ENCODE peak calls at places on chromosomes 5 and 9, in six cellular contexts. One of them, this sample, is unnamed.

GRCh38 chr9:14221558-14221957 is 92.4 kb downstream of the NFIB start:
- DNase-seq in mammary epithelial cell: peak; percentile 70
- DNase-seq in lower lobe of right lung: no peak
- DNase-seq in CD4-positive, alpha-beta T cell: no peak
- DNase-seq in OCI-LY7: no peak
- DNase-seq in fibroblast of lung: peak; percentile 88
- DNase-seq in this sample: peak; percentile 81

GRCh38 chr5:154103223-154103622 is 64.5 kb downstream of the MFAP3 start:
- DNase-seq in CD4-positive, alpha-beta T cell: no peak
- DNase-seq in mammary epithelial cell: no peak
- DNase-seq in OCI-LY7: peak; percentile 8
- DNase-seq in fibroblast of lung: no peak
- DNase-seq in lower lobe of right lung: no peak
- DNase-seq in this sample: no peak

GRCh38 chr9:84349706-84350105 is 9.1 kb upstream of the SLC28A3 start:
- DNase-seq in fibroblast of lung: no peak
- DNase-seq in OCI-LY7: no peak
- DNase-seq in CD4-positive, alpha-beta T cell: no peak
- DNase-seq in lower lobe of right lung: no peak
- DNase-seq in mammary epithelial cell: peak; percentile 13
- DNase-seq in this sample: no peak

GRCh38 chr5:116374434-116374852 is 200.2 kb downstream of the SEMA6A start:
- DNase-seq in fibroblast of lung: no peak
- DNase-seq in lower lobe of right lung: no peak
- DNase-seq in mammary epithelial cell: no peak
- DNase-seq in CD4-positive, alpha-beta T cell: no peak
- DNase-seq in OCI-LY7: no peak
- DNase-seq in this sample: no peak

GRCh38 chr9:13816837-13817236 is 497.1 kb downstream of the NFIB start:
- DNase-seq in mammary epithelial cell: peak; percentile 78
- DNase-seq in fibroblast of lung: no peak
- DNase-seq in lower lobe of right lung: no peak
- DNase-seq in OCI-LY7: no peak
- DNase-seq in CD4-positive, alpha-beta T cell: no peak
- DNase-seq in this sample: peak; percentile 27

GRCh38 chr9:98795970-98796363 is 388 bp downstream of the ANKS6 start:
- DNase-seq in fibroblast of lung: no peak
- DNase-seq in OCI-LY7: peak; percentile 40
- DNase-seq in CD4-positive, alpha-beta T cell: no peak
- DNase-seq in mammary epithelial cell: no peak
- DNase-seq in lower lobe of right lung: no peak
- DNase-seq in this sample: peak; percentile 66

GRCh38 chr9:72333758-72334157 is 31.2 kb downstream of the ZFAND5 start:
- DNase-seq in mammary epithelial cell: no peak
- DNase-seq in CD4-positive, alpha-beta T cell: no peak
- DNase-seq in OCI-LY7: peak; percentile 7
- DNase-seq in lower lobe of right lung: no peak
- DNase-seq in fibroblast of lung: no peak
- DNase-seq in this sample: no peak

GRCh38 chr9:93258419-93258817 is 74.5 kb downstream of the WNK2 start:
- DNase-seq in fibroblast of lung: no peak
- DNase-seq in lower lobe of right lung: peak; percentile 20
- DNase-seq in CD4-positive, alpha-beta T cell: no peak
- DNase-seq in mammary epithelial cell: no peak
- DNase-seq in OCI-LY7: no peak
- DNase-seq in this sample: no peak

GRCh38 chr5:177501874-177502678 is 4.7 kb upstream of the PDLIM7 start:
- DNase-seq in lower lobe of right lung: no peak
- DNase-seq in fibroblast of lung: no peak
- DNase-seq in CD4-positive, alpha-beta T cell: no peak
- DNase-seq in mammary epithelial cell: no peak
- DNase-seq in OCI-LY7: peak; percentile 74
- DNase-seq in this sample: no peak

GRCh38 chr5:135031813-135032612 is 2.0 kb downstream of the PITX1 start:
- DNase-seq in CD4-positive, alpha-beta T cell: no peak
- DNase-seq in mammary epithelial cell: no peak
- DNase-seq in lower lobe of right lung: peak; percentile 2
- DNase-seq in OCI-LY7: no peak
- DNase-seq in fibroblast of lung: no peak
- DNase-seq in this sample: no peak

GRCh38 chr9:35904966-35905781 is 828 bp upstream of the HRCT1 start:
- DNase-seq in CD4-positive, alpha-beta T cell: no peak
- DNase-seq in lower lobe of right lung: no peak
- DNase-seq in mammary epithelial cell: peak; percentile 47
- DNase-seq in fibroblast of lung: peak; percentile 65
- DNase-seq in OCI-LY7: no peak
- DNase-seq in this sample: peak; percentile 36

GRCh38 chr5:82641362-82641988 is 363.3 kb upstream of the RPS23 start:
- DNase-seq in lower lobe of right lung: no peak
- DNase-seq in mammary epithelial cell: peak; percentile 76
- DNase-seq in CD4-positive, alpha-beta T cell: no peak
- DNase-seq in OCI-LY7: peak; percentile 28
- DNase-seq in fibroblast of lung: peak; percentile 82
- DNase-seq in this sample: peak; percentile 90

GRCh38 chr9:91028166-91028827 is 226.7 kb downstream of the SYK start:
- DNase-seq in CD4-positive, alpha-beta T cell: no peak
- DNase-seq in OCI-LY7: no peak
- DNase-seq in mammary epithelial cell: no peak
- DNase-seq in lower lobe of right lung: no peak
- DNase-seq in fibroblast of lung: peak; percentile 12
- DNase-seq in this sample: no peak

GRCh38 chr9:91025856-91026255 is 224.2 kb downstream of the SYK start:
- DNase-seq in CD4-positive, alpha-beta T cell: no peak
- DNase-seq in lower lobe of right lung: no peak
- DNase-seq in mammary epithelial cell: no peak
- DNase-seq in fibroblast of lung: no peak
- DNase-seq in OCI-LY7: no peak
- DNase-seq in this sample: no peak

GRCh38 chr9:91024841-91025240 is 223.2 kb downstream of the SYK start:
- DNase-seq in fibroblast of lung: no peak
- DNase-seq in CD4-positive, alpha-beta T cell: no peak
- DNase-seq in lower lobe of right lung: no peak
- DNase-seq in OCI-LY7: no peak
- DNase-seq in mammary epithelial cell: no peak
- DNase-seq in this sample: no peak

GRCh38 chr9:91026266-91026665 is 224.6 kb downstream of the SYK start:
- DNase-seq in OCI-LY7: no peak
- DNase-seq in mammary epithelial cell: no peak
- DNase-seq in lower lobe of right lung: no peak
- DNase-seq in fibroblast of lung: no peak
- DNase-seq in CD4-positive, alpha-beta T cell: no peak
- DNase-seq in this sample: no peak

GRCh38 chr9:91027005-91027404 is 225.4 kb downstream of the SYK start:
- DNase-seq in lower lobe of right lung: no peak
- DNase-seq in CD4-positive, alpha-beta T cell: no peak
- DNase-seq in OCI-LY7: no peak
- DNase-seq in mammary epithelial cell: no peak
- DNase-seq in fibroblast of lung: no peak
- DNase-seq in this sample: no peak
- TF ChIP-seq CTCF in lower lobe of right lung: no peak
- TF ChIP-seq CTCF in CD4-positive, alpha-beta T cell: no peak
- TF ChIP-seq CTCF in OCI-LY7: no peak
- TF ChIP-seq CTCF in mammary epithelial cell: no peak
- TF ChIP-seq CTCF in fibroblast of lung: no peak
- TF ChIP-seq CTCF in this sample: no peak

GRCh38 chr5:167639761-167640160 is 651.7 kb upstream of the WWC1 start:
- DNase-seq in fibroblast of lung: peak; percentile 65
- DNase-seq in CD4-positive, alpha-beta T cell: no peak
- DNase-seq in mammary epithelial cell: no peak
- DNase-seq in lower lobe of right lung: no peak
- DNase-seq in OCI-LY7: no peak
- DNase-seq in this sample: no peak
- H3K27ac ChIP-seq in fibroblast of lung: peak overlapping the region; percentile 38
- H3K27ac ChIP-seq in CD4-positive, alpha-beta T cell: no peak overlapping the region
- H3K27ac ChIP-seq in mammary epithelial cell: no peak overlapping the region
- H3K27ac ChIP-seq in lower lobe of right lung: no peak overlapping the region
- H3K27ac ChIP-seq in OCI-LY7: no peak overlapping the region
- H3K27ac ChIP-seq in this sample: no peak overlapping the region

DNA sequence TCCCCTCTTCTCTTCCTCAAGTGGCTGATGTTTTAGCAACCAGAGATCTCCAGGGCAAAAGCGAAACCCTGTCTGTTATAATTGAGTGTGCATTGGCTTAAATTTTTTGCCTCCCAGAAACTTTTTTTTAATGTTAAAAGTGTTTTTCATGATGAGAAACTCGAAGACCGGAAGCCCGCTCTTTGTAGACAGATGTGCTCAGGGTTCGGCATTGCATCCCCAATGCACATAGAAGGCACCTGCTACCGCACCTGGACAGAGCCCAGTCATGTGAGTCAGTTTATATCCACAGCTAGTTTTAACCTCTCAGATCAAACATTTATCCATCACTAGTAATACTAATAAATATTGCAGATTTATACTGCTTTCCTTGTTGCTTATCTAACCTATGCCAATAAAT is 19.5 kb upstream of the NADK2 start:
- DNase-seq in CD4-positive, alpha-beta T cell: no peak
- DNase-seq in OCI-LY7: peak; percentile 88
- DNase-seq in lower lobe of right lung: no peak
- DNase-seq in mammary epithelial cell: no peak
- DNase-seq in fibroblast of lung: no peak
- DNase-seq in this sample: no peak
- TF ChIP-seq CTCF in CD4-positive, alpha-beta T cell: no peak
- TF ChIP-seq CTCF in OCI-LY7: no peak
- TF ChIP-seq CTCF in lower lobe of right lung: no peak
- TF ChIP-seq CTCF in mammary epithelial cell: no peak
- TF ChIP-seq CTCF in fibroblast of lung: no peak
- TF ChIP-seq CTCF in this sample: no peak

DNA sequence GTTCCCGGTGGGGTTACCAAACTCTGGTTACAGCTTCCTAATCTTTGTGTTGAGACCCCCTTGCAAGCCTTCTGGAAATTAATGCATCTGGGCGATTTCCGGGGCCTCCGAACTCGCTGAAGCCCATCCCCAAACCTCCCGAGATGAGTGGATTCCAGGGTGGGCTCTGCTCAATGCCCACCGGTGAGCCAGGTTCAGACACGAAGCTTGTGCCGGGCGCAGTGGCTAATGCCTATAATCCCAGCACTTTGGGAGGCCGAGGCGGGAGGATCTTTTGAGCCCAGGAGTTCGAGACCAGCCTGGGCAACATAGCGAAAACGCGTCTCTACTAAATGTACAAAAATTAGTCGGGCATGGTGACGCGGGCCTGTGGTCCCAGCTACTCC is 371 bp upstream of the HACD4 start:
- DNase-seq in fibroblast of lung: no peak
- DNase-seq in lower lobe of right lung: no peak
- DNase-seq in CD4-positive, alpha-beta T cell: no peak
- DNase-seq in mammary epithelial cell: no peak
- DNase-seq in OCI-LY7: no peak
- DNase-seq in this sample: no peak
- H3K27ac ChIP-seq in fibroblast of lung: no peak overlapping the region
- H3K27ac ChIP-seq in lower lobe of right lung: peak overlapping the region; percentile 88
- H3K27ac ChIP-seq in CD4-positive, alpha-beta T cell: peak overlapping the region; percentile 66
- H3K27ac ChIP-seq in mammary epithelial cell: no peak overlapping the region
- H3K27ac ChIP-seq in OCI-LY7: no peak overlapping the region
- H3K27ac ChIP-seq in this sample: peak overlapping the region; percentile 52

GRCh38 chr9:6305954-6306563 is 22.1 kb upstream of the TPD52L3 start:
- DNase-seq in CD4-positive, alpha-beta T cell: no peak
- DNase-seq in fibroblast of lung: peak; percentile 29
- DNase-seq in mammary epithelial cell: peak; percentile 46
- DNase-seq in OCI-LY7: peak; percentile 50
- DNase-seq in lower lobe of right lung: no peak
- DNase-seq in this sample: peak; percentile 21
- TF ChIP-seq CTCF in CD4-positive, alpha-beta T cell: no peak
- TF ChIP-seq CTCF in fibroblast of lung: peak; percentile 44
- TF ChIP-seq CTCF in mammary epithelial cell: peak; percentile 52
- TF ChIP-seq CTCF in OCI-LY7: peak; percentile 79
- TF ChIP-seq CTCF in lower lobe of right lung: peak; percentile 60
- TF ChIP-seq CTCF in this sample: peak; percentile 69

This sample was measured in RWPE1.